ENCODE peak calls at places on chromosomes 5 and 9, in four cellular contexts. A is GM12878, N is SK-N-SH, S is K562. Y is an unnamed sample.

GRCh38 chr9:5715548-5716127 is 86.7 kb downstream of the RIC1 start:
- DNase-seq in A (no peak), S (no peak), N (no peak), Y (no peak)

GRCh38 chr5:139877129-139877597 is 81.6 kb downstream of the PSD2 start:
- DNase-seq in A (no peak), S (no peak), N (no peak), Y (no peak)

GRCh38 chr5:149790276-149790675 is 60.2 kb downstream of the PPARGC1B start:
- DNase-seq in S (no peak), A (no peak), N (no peak), Y (no peak)

GRCh38 chr5:155332618-155333017 is 319.1 kb downstream of the KIF4B start:
- DNase-seq in N (no peak), A (no peak), S (no peak), Y (no peak)

GRCh38 chr5:170849374-170849773 is 12.4 kb upstream of the RANBP17 start:
- DNase-seq in A (no peak), N (no peak), S (no peak), Y (no peak)

GRCh38 chr5:95958308-95959014 is 3.2 kb downstream of the ELL2 start:
- DNase-seq in A (no peak), N (no peak), S (no peak), Y (peak)

GRCh38 chr9:116656535-116656934 is 30.6 kb upstream of the TRIM32 start:
- DNase-seq in S (no peak), N (no peak), A (no peak), Y (no peak)

GRCh38 chr9:99180662-99181061 is 41.1 kb downstream of the ALG2 start:
- DNase-seq in N (no peak), S (no peak), A (no peak), Y (no peak)

GRCh38 chr5:142486581-142486980 is 161.8 kb upstream of the SPRY4 start:
- DNase-seq in S (no peak), A (no peak), N (no peak), Y (no peak)

GRCh38 chr9:81632599-81632998 is 56.7 kb downstream of the TLE1 start:
- DNase-seq in A (no peak), S (no peak), N (no peak), Y (no peak)

GRCh38 chr9:134134949-134135342 is 936 bp upstream of the WDR5 start:
- DNase-seq in S (no peak), N (no peak), A (no peak), Y (no peak)

GRCh38 chr9:136805207-136805740 is 2.5 kb upstream of the RABL6 start:
- DNase-seq in S (no peak), A (no peak), N (no peak), Y (no peak)

DNA sequence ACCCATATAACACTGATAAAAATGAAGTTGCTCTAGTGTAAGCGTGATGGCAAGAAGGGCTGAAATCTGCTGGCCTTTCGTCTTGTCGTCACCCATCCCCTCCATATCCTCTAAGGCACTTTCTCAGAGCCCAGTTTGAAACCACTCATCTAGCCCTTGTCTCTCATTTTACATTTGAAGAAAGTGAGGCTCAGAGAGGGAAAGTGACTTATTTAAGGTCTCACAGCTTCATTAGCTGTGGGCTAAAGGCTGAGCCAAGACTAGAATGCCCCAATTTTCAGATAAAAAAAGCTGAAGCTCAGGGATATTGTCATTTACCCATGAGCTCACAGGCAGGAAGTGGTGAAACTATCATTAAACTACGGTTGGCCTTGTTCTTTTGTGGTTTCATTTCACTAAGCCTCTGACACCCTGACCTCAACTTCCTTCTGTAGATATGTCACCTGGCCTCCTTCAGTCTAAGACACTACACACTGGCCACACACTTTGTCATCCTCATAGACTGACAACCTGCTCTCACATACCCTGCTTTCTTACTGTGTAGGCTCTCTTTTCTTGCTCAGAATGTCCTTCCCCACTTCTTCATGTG is 176.7 kb upstream of the DMAC1 start:
- DNase-seq in S (no peak), A (peak), N (no peak), Y (no peak)
- TF ChIP-seq NFIC in S (no peak), A (peak), N (no peak), Y (no peak)

DNA sequence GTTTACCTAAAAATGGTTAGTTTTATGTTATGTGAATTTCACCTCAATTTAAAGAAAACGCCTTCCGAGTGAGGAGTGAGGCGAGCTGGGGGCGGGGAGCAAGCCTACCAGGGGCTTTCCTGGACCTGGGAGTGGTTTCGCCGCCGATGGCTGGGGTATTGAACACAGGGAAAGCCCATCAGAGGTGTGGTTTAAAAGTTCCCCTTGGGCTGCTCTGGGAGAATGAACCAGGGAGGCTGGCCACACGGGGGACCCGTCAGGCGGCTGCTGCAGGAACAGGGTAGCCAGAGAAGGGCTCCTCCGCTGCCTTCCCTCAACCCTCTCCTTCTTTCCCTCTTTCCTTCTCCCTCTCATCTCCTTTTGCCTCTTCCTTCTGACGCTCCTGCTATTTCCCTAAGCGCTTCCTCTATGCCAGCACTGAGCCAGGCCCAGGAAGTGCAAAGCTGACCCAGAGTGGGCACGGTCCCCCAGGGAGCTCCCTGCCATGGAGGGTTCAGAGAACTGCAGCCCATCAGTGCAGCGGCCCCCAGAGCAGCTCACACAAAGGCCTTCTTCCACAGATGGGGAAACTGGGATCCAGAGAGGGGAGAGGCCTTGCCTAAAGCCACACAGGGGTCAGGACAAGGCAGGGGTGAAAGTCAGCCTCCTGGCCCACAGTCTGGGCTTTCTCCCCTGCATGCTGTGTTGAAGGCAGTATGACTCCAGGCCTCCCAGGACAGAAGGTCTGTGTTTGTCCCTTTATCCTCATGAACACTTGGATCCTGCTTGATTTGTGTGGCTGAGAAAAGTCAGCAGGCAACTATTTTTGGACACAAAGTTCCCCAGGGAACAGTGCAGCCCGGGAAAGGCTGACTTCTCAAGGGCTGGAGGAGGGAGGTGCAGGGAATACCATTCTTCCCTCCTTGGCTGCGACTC is 4.6 kb downstream of the AKNA start:
- DNase-seq in N (no peak), S (no peak), A (no peak), Y (no peak)
- TF ChIP-seq ZBTB33 in N (no peak), S (no peak), A (no peak), Y (no peak)

DNA sequence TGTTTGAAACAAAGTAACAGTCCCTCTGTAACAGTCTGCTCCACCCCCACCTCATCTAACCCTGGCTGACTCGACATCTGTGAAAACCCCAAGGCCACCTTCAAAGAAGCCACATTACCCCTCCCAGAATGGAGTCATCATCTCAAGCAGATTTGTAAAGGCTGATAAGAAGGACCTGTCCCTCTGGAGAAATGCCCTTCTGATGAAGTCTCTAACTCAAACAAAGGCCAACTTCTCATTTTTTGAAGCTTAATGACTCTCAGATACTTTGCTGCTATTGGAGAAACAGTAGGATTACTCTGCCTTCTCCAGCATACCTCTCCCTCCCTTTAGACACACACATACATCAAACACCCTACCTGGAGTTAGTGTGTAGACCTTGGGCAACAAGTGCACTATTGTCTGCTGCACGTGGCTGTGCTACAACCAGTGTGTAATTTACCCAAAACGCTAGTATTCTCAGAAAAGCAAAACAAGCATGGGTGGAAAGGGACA is 5.3 kb upstream of the SUSD1 start:
- DNase-seq in A (no peak), N (no peak), S (peak), Y (peak)
- TF ChIP-seq NFIC in A (no peak), N (no peak), S (peak), Y (no peak)

GRCh38 chr5:38847549-38848341 is 1.9 kb downstream of the OSMR start:
- DNase-seq in S (no peak), A (no peak), N (no peak), Y (no peak)
- TF ChIP-seq ZBTB33 in S (no peak), A (no peak), N (no peak), Y (no peak)

DNA sequence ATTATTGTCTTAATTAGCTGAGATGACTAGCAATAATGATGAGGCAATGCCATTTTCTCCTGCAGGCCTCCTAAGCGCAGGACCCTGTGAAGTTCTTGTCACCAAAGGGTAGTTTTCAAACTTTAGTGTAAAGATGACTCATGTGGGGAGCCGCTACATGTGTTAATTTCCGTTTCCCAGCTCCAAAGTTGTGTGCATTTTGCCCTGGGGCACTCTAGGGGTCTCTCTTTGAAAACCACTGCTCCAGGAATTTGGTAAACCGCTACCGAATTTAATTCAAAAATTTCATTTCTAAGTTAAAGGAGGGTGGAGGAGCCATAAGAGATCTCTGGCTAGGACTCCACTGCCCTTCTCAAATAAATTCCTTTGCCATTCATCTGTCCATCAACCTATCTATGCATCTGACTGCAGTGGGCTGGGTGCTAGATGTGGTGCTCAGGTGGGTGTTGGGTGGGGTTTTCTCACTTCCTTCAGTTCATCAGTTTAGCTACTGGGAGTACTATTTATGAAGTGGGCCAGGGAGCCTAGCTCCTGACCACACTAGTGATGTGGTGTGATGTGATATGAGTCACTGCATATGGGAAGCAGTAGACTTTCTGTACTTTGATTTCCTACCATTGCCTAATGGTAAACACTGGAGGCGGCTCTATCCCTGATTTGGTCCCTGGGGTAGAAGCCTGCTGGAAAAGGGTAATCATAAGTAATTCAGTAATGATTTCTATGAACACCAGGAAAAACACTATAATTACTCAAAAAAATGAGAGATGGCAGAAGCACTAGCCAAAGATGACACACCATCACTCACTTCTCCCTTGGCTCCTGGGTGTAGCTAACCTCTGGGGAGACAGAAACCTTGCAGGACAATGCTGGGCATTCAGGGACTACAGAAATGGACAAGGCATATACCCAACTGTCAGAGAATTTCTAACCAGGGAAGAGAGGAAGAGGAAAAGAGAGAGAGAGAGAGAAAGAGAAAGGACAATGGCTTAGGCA is 4.0 kb upstream of the ZSWIM6 start:
- DNase-seq in S (no peak), A (peak), N (no peak), Y (peak)
- TF ChIP-seq NFIC in S (no peak), A (peak), N (no peak), Y (no peak)